ENCODE peak calls at places on chromosome 4, in five cellular contexts. R is aorta; W is T-helper 22 cell; G is GM04504; U is stimulated activated CD4-positive, alpha-beta T cell treated with anti-CD3 and anti-CD28 coated beads, Interleukin-15, amount 100 ng/mL, for 1 hour. T is an unnamed sample.

GRCh38 chr4:76987153-76987562 is 37.6 kb downstream of the SEPTIN11 start:
- DNase-seq in R (no peak), U (no peak), G (peak; percentile 99), W (no peak), T (peak; percentile 92)

GRCh38 chr4:30867427-30867826 is 147.3 kb downstream of the PCDH7 start:
- DNase-seq in R (peak; percentile 62), W (no peak), G (no peak), U (no peak), T (no peak)

GRCh38 chr4:8495803-8496202 is 55.2 kb downstream of the TRMT44 start:
- DNase-seq in G (no peak), U (no peak), W (no peak), R (no peak), T (no peak)

GRCh38 chr4:141027421-141027820 is 105.8 kb downstream of the RNF150 start:
- DNase-seq in U (no peak), G (no peak), R (no peak), W (no peak), T (no peak)

GRCh38 chr4:2598661-2599654 is 62.5 kb downstream of the FAM193A start:
- DNase-seq in G (no peak), R (no peak), U (no peak), W (no peak), T (no peak)

GRCh38 chr4:173448919-173449641 is 50.2 kb upstream of the SCRG1 start:
- DNase-seq in W (no peak), R (no peak), U (no peak), G (no peak), T (no peak)

GRCh38 chr4:24166501-24166900 is 276.7 kb upstream of the PPARGC1A start:
- DNase-seq in R (no peak), U (no peak), G (no peak), W (no peak), T (no peak)

GRCh38 chr4:40672528-40673522 is 43.2 kb upstream of the RBM47 start:
- DNase-seq in W (peak; percentile 40), G (peak; percentile 79), R (peak; percentile 61), U (no peak), T (peak; percentile 54)

GRCh38 chr4:77582716-77583115 is 22.9 kb upstream of the CXCL13 start:
- DNase-seq in R (no peak), U (no peak), W (no peak), G (no peak), T (no peak)

GRCh38 chr4:6235012-6235411 is 34.6 kb upstream of the WFS1 start:
- DNase-seq in G (no peak), W (no peak), U (no peak), R (no peak), T (no peak)

GRCh38 chr4:114237997-114238396 is 258.6 kb upstream of the ARSJ start:
- DNase-seq in R (no peak), W (no peak), U (no peak), G (no peak), T (no peak)

GRCh38 chr4:38654273-38654672 is 9.7 kb upstream of the KLF3 start:
- DNase-seq in R (no peak), W (no peak), U (no peak), G (no peak), T (no peak)

GRCh38 chr4:139530833-139531427 is 25.1 kb downstream of the SETD7 start:
- DNase-seq in G (no peak), W (no peak), R (no peak), U (peak; percentile 9), T (no peak)

GRCh38 chr4:86011117-86011516 is 348.7 kb downstream of the MAPK10 start:
- DNase-seq in R (no peak), W (no peak), U (no peak), G (peak; percentile 89), T (peak; percentile 50)

GRCh38 chr4:25915359-25915716 is 1.3 kb downstream of the SMIM20 start:
- DNase-seq in R (no peak), U (no peak), W (no peak), G (no peak), T (no peak)

GRCh38 chr4:164221631-164222030 is 532.3 kb upstream of the SMIM31 start:
- DNase-seq in W (no peak), R (no peak), U (no peak), G (no peak), T (no peak)

GRCh38 chr4:172134536-172134935 is 321.3 kb downstream of the GALNTL6 start:
- DNase-seq in R (no peak), W (no peak), U (no peak), G (peak; percentile 5), T (no peak)

GRCh38 chr4:150094676-150095075 is 16.4 kb downstream of the DCLK2 start:
- DNase-seq in W (no peak), G (no peak), U (no peak), R (no peak), T (no peak)

GRCh38 chr4:8198906-8199593 is at the start of gene SH3TC1:
- DNase-seq in W (peak; percentile 37), G (no peak), R (peak; percentile 96), U (peak; percentile 20), T (peak; percentile 39)

GRCh38 chr4:15963568-15963967 is 593 bp upstream of the FGFBP2 start:
- DNase-seq in U (no peak), W (no peak), G (no peak), R (no peak), T (no peak)

GRCh38 chr4:161817822-161818412 is 345.9 kb downstream of the FSTL5 start:
- DNase-seq in R (no peak), G (no peak), U (no peak), W (no peak), T (no peak)

GRCh38 chr4:19300213-19300612 is 951.5 kb upstream of the SLIT2 start:
- DNase-seq in R (no peak), U (no peak), G (peak; percentile 39), W (no peak), T (no peak)

GRCh38 chr4:67288964-67289363 is 256.3 kb downstream of the CENPC start:
- DNase-seq in W (no peak), R (no peak), U (no peak), G (no peak), T (no peak)

GRCh38 chr4:82865592-82865991 is 25.4 kb downstream of the SEC31A start:
- DNase-seq in R (no peak), W (no peak), U (no peak), G (peak; percentile 68), T (peak; percentile 75)

GRCh38 chr4:13642163-13642562 is 14.6 kb upstream of the BOD1L1 start:
- DNase-seq in W (no peak), R (no peak), G (no peak), U (no peak), T (no peak)

GRCh38 chr4:64718091-64718490 is 308.8 kb upstream of the TECRL start:
- DNase-seq in G (no peak), W (no peak), R (no peak), U (no peak), T (no peak)

GRCh38 chr4:108240356-108240755 is 71.6 kb upstream of the LEF1 start:
- DNase-seq in R (no peak), U (no peak), W (no peak), G (no peak), T (no peak)

GRCh38 chr4:82372874-82373815 is 646 bp downstream of the HNRNPD start:
- DNase-seq in U (peak; percentile 23), W (peak; percentile 62), R (peak; percentile 81), G (peak; percentile 38), T (peak; percentile 15)

GRCh38 chr4:620201-620600 is 5.2 kb upstream of the PDE6B start:
- DNase-seq in G (no peak), R (peak; percentile 19), W (no peak), U (no peak), T (no peak)

GRCh38 chr4:43089730-43090129 is 197.2 kb downstream of the GRXCR1 start:
- DNase-seq in U (no peak), R (peak; percentile 54), W (no peak), G (peak; percentile 2), T (no peak)

GRCh38 chr4:145609494-145610427 is 9.4 kb upstream of the MMAA start:
- DNase-seq in U (peak; percentile 5), W (peak; percentile 5), R (peak; percentile 51), G (peak; percentile 64), T (peak; percentile 34)